ENCODE peak calls at places on chromosomes 16 and 17, in eight cellular contexts. N is caudate nucleus; Z is fibroblast of mammary gland; F is fibroblast of lung; L is neural crest cell; H is stimulated activated CD8-positive, alpha-beta memory T cell treated with anti-CD3 and anti-CD28 coated beads, Interleukin-15, amount 100 ng/mL, for 48 hours; J is kidney tubule cell; X is stimulated activated CD4-positive, alpha-beta T cell treated with anti-CD3 and anti-CD28 coated beads, Interleukin-2, amount 100 ng/mL, for 48 hours. C is an unnamed sample.

GRCh38 chr16:10752843-10753523 is 9.3 kb downstream of the NUBP1 start:
- DNase-seq in H (no peak), X (no peak), Z (no peak), J (no peak), F (no peak), L (no peak), N (peak; percentile 58), C (no peak)

GRCh38 chr16:89155184-89155679 is 16.3 kb upstream of the CDH15 start:
- DNase-seq in F (peak; percentile 60), N (no peak), Z (peak; percentile 83), X (no peak), H (no peak), J (peak; percentile 52), L (no peak), C (peak; percentile 82)

GRCh38 chr16:85425061-85425662 is 188.0 kb upstream of the GSE1 start:
- DNase-seq in L (no peak), H (no peak), Z (no peak), F (no peak), N (no peak), J (no peak), X (no peak), C (peak; percentile 60)

GRCh38 chr16:54362801-54363200 is 76.2 kb upstream of the IRX3 start:
- DNase-seq in Z (no peak), L (no peak), F (no peak), N (no peak), J (no peak), H (no peak), X (no peak), C (no peak)

GRCh38 chr16:6258056-6258455 is 1074.6 kb upstream of the RBFOX1 start:
- DNase-seq in N (no peak), J (no peak), X (no peak), H (no peak), L (no peak), Z (no peak), F (no peak), C (no peak)

GRCh38 chr16:89586853-89587252 is 11.3 kb downstream of the CPNE7 start:
- DNase-seq in J (no peak), Z (peak; percentile 89), H (no peak), F (peak; percentile 37), X (no peak), N (no peak), L (no peak), C (no peak)

GRCh38 chr17:57880086-57880456 is 30.2 kb upstream of the MRPS23 start:
- DNase-seq in N (no peak), F (no peak), J (peak; percentile 50), X (peak; percentile 25), Z (no peak), H (peak; percentile 31), L (no peak), C (no peak)

GRCh38 chr16:22163806-22164205 is 1.5 kb downstream of the SDR42E2 start:
- DNase-seq in Z (no peak), H (no peak), L (no peak), X (no peak), N (no peak), F (no peak), J (no peak), C (no peak)

GRCh38 chr17:16463341-16464000 is 28.5 kb downstream of the LRRC75A start:
- DNase-seq in X (no peak), J (no peak), N (no peak), Z (no peak), F (peak; percentile 54), H (no peak), L (no peak), C (no peak)

GRCh38 chr16:77273-77806 is 685 bp upstream of the MPG start:
- DNase-seq in F (peak; percentile 58), L (peak; percentile 48), Z (peak; percentile 79), X (no peak), J (peak; percentile 43), H (no peak), N (no peak), C (peak; percentile 84)

GRCh38 chr17:33284022-33284421 is 9.1 kb downstream of the ASIC2 start:
- DNase-seq in F (peak; percentile 84), J (peak; percentile 71), N (no peak), H (no peak), X (no peak), Z (peak; percentile 90), L (no peak), C (no peak)

GRCh38 chr17:21176996-21177395 is 37.0 kb downstream of the TMEM11 start:
- DNase-seq in L (no peak), F (no peak), X (no peak), Z (no peak), J (no peak), N (no peak), H (no peak), C (peak; percentile 20)

GRCh38 chr17:50559674-50560184 is 786 bp upstream of the CACNA1G start:
- DNase-seq in H (no peak), X (no peak), Z (peak; percentile 72), N (no peak), F (peak; percentile 31), J (peak; percentile 12), L (peak; percentile 37), C (no peak)

GRCh38 chr16:74776926-74777325 is 2.3 kb upstream of the FA2H start:
- DNase-seq in F (no peak), J (no peak), H (no peak), L (no peak), N (no peak), Z (no peak), X (no peak), C (no peak)

GRCh38 chr17:8955560-8955959 is 9.9 kb downstream of the PIK3R5 start:
- DNase-seq in Z (no peak), H (no peak), L (no peak), N (peak; percentile 3), X (no peak), F (no peak), J (no peak), C (no peak)

GRCh38 chr16:2486645-2487516 is 12.0 kb downstream of the TBC1D24 start:
- DNase-seq in H (peak; percentile 65), X (peak; percentile 60), L (no peak), Z (no peak), J (peak; percentile 71), N (peak; percentile 33), F (no peak), C (peak; percentile 88)

GRCh38 chr16:590165-590874 is 454 bp downstream of the RAB40C start:
- DNase-seq in N (no peak), Z (peak; percentile 31), L (no peak), H (no peak), X (no peak), J (no peak), F (peak; percentile 41), C (peak; percentile 80)

GRCh38 chr17:45248132-45248936 is 13.6 kb downstream of the SPATA32 start:
- DNase-seq in J (peak; percentile 77), L (no peak), H (peak; percentile 67), N (peak; percentile 18), Z (no peak), F (peak; percentile 24), X (peak; percentile 68), C (peak; percentile 85)